ENCODE peak calls at places on chromosomes 16 and 17, in six cellular contexts. D, A, B, K, N and C are unnamed samples.

GRCh38 chr16:58128721-58129096 is 472 bp downstream of the CFAP20 start:
- DNase-seq in D (no peak), A (no peak), B (no peak), K (no peak), N (no peak), C (no peak)

GRCh38 chr16:57070986-57071540 is 21.3 kb upstream of the CPNE2 start:
- DNase-seq in D (no peak), A (no peak), B (no peak), K (no peak), N (no peak), C (no peak)

GRCh38 chr17:42362245-42362961 is 25.8 kb downstream of the STAT3 start:
- DNase-seq in D (no peak), A (no peak), B (no peak), K (no peak), N (no peak), C (no peak)

GRCh38 chr16:72191551-72191950 is 19.6 kb upstream of the PMFBP1 start:
- DNase-seq in D (no peak), A (no peak), B (no peak), K (no peak), N (no peak), C (no peak)

GRCh38 chr16:69589434-69590269 is 23.9 kb downstream of the NFAT5 start:
- DNase-seq in D (no peak), A (no peak), B (no peak), K (no peak), N (no peak), C (no peak)

GRCh38 chr17:66964083-66964771 is at the start of gene CACNG4:
- DNase-seq in D (no peak), A (no peak), B (no peak), K (no peak), N (no peak), C (no peak)

GRCh38 chr17:40417258-40417608 is 463 bp downstream of the TOP2A start:
- DNase-seq in D (no peak), A (no peak), B (no peak), K (no peak), N (no peak), C (no peak)

GRCh38 chr16:15777533-15778203 is 79.2 kb downstream of the MYH11 start:
- DNase-seq in D (no peak), A (no peak), B (no peak), K (no peak), N (no peak), C (no peak)

GRCh38 chr17:80414508-80414802 is 512 bp upstream of the ENDOV start:
- DNase-seq in D (no peak), A (no peak), B (no peak), K (no peak), N (no peak), C (no peak)

GRCh38 chr17:29066603-29067002 is 23.7 kb downstream of the PIPOX start:
- DNase-seq in D (no peak), A (no peak), B (no peak), K (no peak), N (no peak), C (no peak)

GRCh38 chr17:82217120-82217529 is 4.5 kb upstream of the CCDC57 start:
- DNase-seq in D (no peak), A (no peak), B (peak), K (no peak), N (no peak), C (no peak)

GRCh38 chr16:70484867-70485266 is 30.5 kb downstream of the FCSK start:
- DNase-seq in D (no peak), A (no peak), B (no peak), K (no peak), N (no peak), C (no peak)

GRCh38 chr16:83392743-83393142 is 415.0 kb upstream of the HSBP1 start:
- DNase-seq in D (no peak), A (no peak), B (no peak), K (no peak), N (no peak), C (no peak)

GRCh38 chr17:57518587-57519118 is 226.4 kb downstream of the CCDC182 start:
- DNase-seq in D (no peak), A (no peak), B (peak), K (no peak), N (no peak), C (no peak)

GRCh38 chr16:84922351-84923135 is 88.8 kb downstream of the ZDHHC7 start:
- DNase-seq in D (no peak), A (peak), B (peak), K (no peak), N (no peak), C (peak)

GRCh38 chr17:80272366-80272765 is 11.7 kb downstream of the RNF213 start:
- DNase-seq in D (no peak), A (no peak), B (no peak), K (no peak), N (no peak), C (no peak)

GRCh38 chr17:67633751-67634191 is 84.0 kb upstream of the NOL11 start:
- DNase-seq in D (peak), A (no peak), B (peak), K (no peak), N (no peak), C (no peak)

GRCh38 chr16:60203525-60204124 is 1469.5 kb upstream of the GOT2 start:
- DNase-seq in D (no peak), A (no peak), B (no peak), K (no peak), N (no peak), C (no peak)

GRCh38 chr17:11548398-11548797 is 49.9 kb upstream of the DNAH9 start:
- DNase-seq in D (no peak), A (no peak), B (no peak), K (no peak), N (no peak), C (no peak)

GRCh38 chr16:66342294-66342900 is 24.1 kb upstream of the CDH5 start:
- DNase-seq in D (no peak), A (no peak), B (no peak), K (no peak), N (no peak), C (peak)

GRCh38 chr17:29567362-29568330 is 809 bp upstream of the ABHD15 start:
- DNase-seq in D (no peak), A (peak), B (peak), K (no peak), N (peak), C (peak)

GRCh38 chr16:14303654-14304394 is 232.7 kb downstream of the MRTFB start:
- DNase-seq in D (no peak), A (no peak), B (no peak), K (no peak), N (no peak), C (peak)

GRCh38 chr16:68750243-68750642 is 13.2 kb downstream of the CDH1 start:
- DNase-seq in D (no peak), A (no peak), B (no peak), K (no peak), N (no peak), C (no peak)

GRCh38 chr16:83581082-83581481 is 226.7 kb upstream of the HSBP1 start:
- DNase-seq in D (no peak), A (no peak), B (no peak), K (no peak), N (no peak), C (no peak)

GRCh38 chr17:46991618-46992017 is 12.6 kb upstream of the RPRML start:
- DNase-seq in D (no peak), A (no peak), B (no peak), K (no peak), N (no peak), C (no peak)